ENCODE peak calls at places on chromosome 20, in five cellular contexts. W, D, Q, N and I are unnamed samples.
A peak's percentile ranks its signal among the peaks of the same experiment; 100 is the strongest.

GRCh38 chr20:42378826-42379225 is 760.6 kb upstream of the CHD6 start:
- DNase-seq in Q (no peak), D (no peak), N (no peak), W (no peak), I (no peak)

GRCh38 chr20:21315138-21315537 is 12.0 kb downstream of the XRN2 start:
- DNase-seq in N (peak; percentile 78), D (no peak), W (peak; percentile 92), Q (no peak), I (peak; percentile 19)

GRCh38 chr20:36969050-36969449 is 17.5 kb upstream of the SAMHD1 start:
- DNase-seq in N (no peak), D (no peak), W (no peak), Q (no peak), I (no peak)

GRCh38 chr20:3679749-3680700 is 1.8 kb downstream of the ADAM33 start:
- DNase-seq in Q (peak; percentile 59), D (no peak), W (peak; percentile 91), N (peak; percentile 48), I (no peak)

GRCh38 chr20:36825374-36826104 is 50.4 kb upstream of the TLDC2 start:
- DNase-seq in D (no peak), Q (peak; percentile 96), W (no peak), N (no peak), I (no peak)

GRCh38 chr20:63290677-63291472 is 2.1 kb upstream of the COL20A1 start:
- DNase-seq in N (peak; percentile 11), W (peak; percentile 70), D (peak; percentile 13), Q (peak; percentile 95), I (peak; percentile 51)

GRCh38 chr20:64107736-64108457 is 532 bp upstream of the NPBWR2 start:
- DNase-seq in W (no peak), Q (no peak), N (no peak), D (no peak), I (peak; percentile 50)

GRCh38 chr20:54633374-54633773 is 158.0 kb downstream of the DOK5 start:
- DNase-seq in N (no peak), W (no peak), Q (no peak), D (no peak), I (no peak)

GRCh38 chr20:64164123-64164836 is at the start of gene MYT1:
- DNase-seq in Q (peak; percentile 81), W (no peak), N (no peak), D (no peak), I (no peak)

GRCh38 chr20:51422912-51423667 is 119.4 kb downstream of the NFATC2 start:
- DNase-seq in Q (no peak), D (no peak), W (no peak), N (no peak), I (no peak)

GRCh38 chr20:56362833-56363413 is 4.1 kb downstream of the FAM210B start:
- DNase-seq in D (no peak), W (peak; percentile 46), N (peak; percentile 16), Q (no peak), I (no peak)

DNA sequence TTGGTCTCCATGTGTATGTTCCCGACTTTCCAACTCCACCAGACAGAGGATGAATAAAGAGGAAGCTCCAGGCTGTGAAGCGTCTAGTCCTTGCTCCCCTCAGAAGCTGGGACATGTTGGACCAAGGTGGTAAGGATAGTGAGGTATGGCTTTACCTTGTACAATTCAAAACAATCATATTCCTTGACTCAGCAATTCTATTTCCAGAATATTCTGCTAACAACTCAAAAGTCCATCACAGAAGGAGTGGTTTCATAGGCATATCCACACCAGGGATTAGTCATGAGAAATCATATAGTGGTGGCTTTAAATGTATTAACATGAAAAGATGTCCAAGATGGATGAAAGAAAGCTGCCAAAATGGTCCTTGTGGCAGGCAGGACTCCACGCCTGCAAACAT is 19.8 kb downstream of the FKBP1A start:
- DNase-seq in Q (no peak), W (no peak), N (no peak), D (no peak), I (no peak)
- H3K36me3 ChIP-seq in Q (peaks cover 23% of the 10 kb centered on the region), W (peaks cover 5% of the 10 kb centered on the region), N (peaks cover 19% of the 10 kb centered on the region), D (peaks cover 39% of the 10 kb centered on the region), I (peaks cover 84% of the 10 kb centered on the region)

DNA sequence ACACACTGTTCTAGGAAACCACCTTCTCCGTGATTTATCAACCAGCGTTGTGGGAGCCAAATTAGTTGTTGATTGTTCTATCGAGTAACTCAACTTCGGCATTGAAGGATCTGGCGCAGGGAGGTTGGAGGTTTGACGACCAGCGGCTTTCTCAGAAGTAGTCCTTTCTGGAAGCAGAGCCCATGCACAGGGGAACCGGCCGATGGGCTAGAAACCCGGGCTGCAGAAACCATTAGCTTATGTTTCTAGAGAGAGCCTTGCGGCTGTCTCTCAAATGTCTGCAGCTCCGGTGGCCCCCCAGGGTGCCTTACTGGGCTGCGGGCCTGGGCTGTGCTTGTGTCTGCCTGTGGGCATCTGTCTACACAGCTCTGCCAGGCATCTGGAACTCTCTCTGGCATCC is 81.9 kb downstream of the EDN3 start:
- DNase-seq in N (no peak), W (no peak), D (no peak), Q (no peak), I (no peak)
- H4K20me1 ChIP-seq in N (no peaks in the 10 kb centered on the region), W (no peaks in the 10 kb centered on the region), D (no peaks in the 10 kb centered on the region), Q (no peaks in the 10 kb centered on the region), I (no peaks in the 10 kb centered on the region)

GRCh38 chr20:20064303-20064702 is 12.0 kb downstream of the CFAP61 start:
- DNase-seq in W (peak; percentile 36), Q (no peak), N (no peak), D (no peak), I (no peak)

GRCh38 chr20:20065366-20065765 is 13.0 kb downstream of the CFAP61 start:
- DNase-seq in Q (no peak), D (no peak), N (no peak), W (no peak), I (no peak)

DNA sequence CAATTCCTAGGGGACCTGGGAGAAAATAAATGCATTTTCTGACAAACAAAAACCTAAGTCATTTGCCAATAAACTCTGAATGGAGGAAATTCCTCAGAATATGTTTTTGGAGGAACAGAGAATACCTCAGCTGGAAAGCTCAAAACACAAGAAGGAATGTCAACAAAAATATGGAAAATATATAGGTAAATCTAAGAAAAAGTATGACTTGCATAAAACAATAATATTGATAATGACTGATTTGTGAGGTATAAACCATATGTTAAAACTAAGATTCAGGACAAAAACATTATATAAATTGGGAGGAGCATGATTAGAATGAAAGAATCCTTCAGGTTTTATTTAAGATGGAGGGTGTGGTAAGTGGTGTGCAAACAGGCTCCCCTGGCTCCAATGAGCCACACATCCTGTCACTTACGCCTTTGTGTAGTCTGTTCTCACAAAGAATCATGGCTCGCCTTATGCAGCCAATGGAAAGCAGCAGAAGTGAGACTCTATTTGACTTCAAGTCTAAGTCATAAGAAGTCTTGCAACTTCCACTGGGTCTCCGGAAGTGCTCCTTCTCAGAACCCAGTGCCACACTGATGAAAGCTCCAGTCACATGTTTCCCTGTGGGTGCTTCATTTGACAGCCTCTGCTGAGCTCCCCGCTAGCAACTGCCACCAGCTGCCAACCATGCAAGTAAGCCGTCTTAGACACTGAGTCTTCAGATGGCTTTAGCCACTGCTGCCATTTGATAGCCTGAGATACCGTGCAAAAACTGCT is 8.1 kb downstream of the CFAP61 start:
- DNase-seq in D (no peak), Q (no peak), N (no peak), W (no peak), I (peak; percentile 19)
- H2AFZ ChIP-seq in D (no peak overlapping the region), Q (no peak overlapping the region), N (no peak overlapping the region), W (no peak overlapping the region), I (peak overlapping the region; percentile 18)

GRCh38 chr20:44491635-44492395 is 16.1 kb downstream of the TTPAL start:
- DNase-seq in D (no peak), N (peak; percentile 67), Q (no peak), W (peak; percentile 89), I (no peak)

GRCh38 chr20:44489223-44489622 is 13.5 kb downstream of the TTPAL start:
- DNase-seq in D (no peak), Q (no peak), W (no peak), N (no peak), I (no peak)

GRCh38 chr20:44489931-44490330 is 14.3 kb downstream of the TTPAL start:
- DNase-seq in D (no peak), Q (no peak), W (no peak), N (no peak), I (no peak)

GRCh38 chr20:44485830-44486198 is 10.1 kb downstream of the TTPAL start:
- DNase-seq in D (no peak), W (no peak), N (no peak), Q (no peak), I (no peak)

DNA sequence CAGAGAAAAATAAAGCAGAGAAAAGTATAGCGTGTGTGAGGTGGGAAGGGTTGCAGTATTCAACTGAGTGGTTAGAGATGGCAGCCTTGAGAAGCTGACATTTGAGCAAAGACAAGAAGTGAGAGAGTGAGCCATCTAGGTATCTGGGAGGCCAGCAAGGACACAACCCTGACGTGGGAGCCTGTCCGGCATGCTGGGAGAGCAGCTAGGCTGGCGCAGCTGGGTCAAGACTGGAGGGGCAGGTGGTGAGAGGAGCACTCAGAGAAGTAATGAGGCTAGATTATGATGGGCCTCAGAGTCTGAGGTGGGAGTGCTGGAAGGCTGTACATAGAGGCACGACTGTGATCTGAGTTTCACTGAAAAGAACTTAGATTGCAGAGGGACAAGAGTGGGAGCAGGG is 12.9 kb downstream of the TTPAL start:
- DNase-seq in N (no peak), W (no peak), D (no peak), Q (no peak), I (no peak)
- H3K36me3 ChIP-seq in N (peaks cover 33% of the 10 kb centered on the region), W (peaks cover 38% of the 10 kb centered on the region), D (peaks cover 19% of the 10 kb centered on the region), Q (peaks cover 60% of the 10 kb centered on the region), I (peaks cover 92% of the 10 kb centered on the region)

DNA sequence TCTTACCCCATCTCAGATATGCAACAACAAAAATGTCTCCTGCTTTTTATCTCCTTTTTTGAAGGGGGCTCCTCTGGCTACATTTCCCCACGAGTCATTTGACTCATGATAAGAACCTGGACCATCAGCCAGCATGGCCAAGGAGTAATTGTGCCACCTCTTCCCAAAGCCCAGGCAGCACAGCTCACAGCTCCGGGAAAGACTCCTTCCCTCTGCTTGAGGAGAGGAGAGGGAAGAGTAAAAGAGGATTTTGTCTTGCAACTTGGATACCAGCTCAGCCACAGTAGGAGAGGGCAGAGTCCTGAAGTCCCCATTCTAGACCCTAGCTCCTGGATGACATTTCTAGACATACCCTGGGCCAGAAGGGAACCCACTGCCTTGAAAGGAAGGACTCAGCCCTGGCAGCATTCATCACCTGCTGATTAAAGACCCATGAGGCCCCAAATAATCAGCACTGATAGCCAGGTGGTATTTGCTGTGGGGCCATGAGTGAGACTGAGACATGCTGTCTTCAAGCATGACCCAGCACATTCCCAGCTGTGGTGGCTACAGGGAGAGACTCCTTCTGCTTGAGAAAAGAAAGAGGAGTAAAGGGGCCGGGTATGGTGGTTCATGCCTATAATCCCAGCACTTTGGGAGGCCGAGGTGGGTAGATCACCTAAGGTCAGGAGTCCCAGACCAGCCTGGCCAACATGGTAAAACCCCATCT is 28.3 kb downstream of the NCOA6 start:
- DNase-seq in W (no peak), N (no peak), D (no peak), Q (no peak), I (no peak)
- H4K20me1 ChIP-seq in W (peaks cover 10% of the 10 kb centered on the region), N (peaks cover 54% of the 10 kb centered on the region), D (no peaks in the 10 kb centered on the region), Q (peaks cover 71% of the 10 kb centered on the region), I (no peaks in the 10 kb centered on the region)

GRCh38 chr20:57544838-57545564 is 15.9 kb upstream of the PCK1 start:
- DNase-seq in W (no peak), Q (no peak), N (no peak), D (no peak), I (no peak)
- H2AFZ ChIP-seq in W (no peak overlapping the region), Q (no peak overlapping the region), N (no peak overlapping the region), D (no peak overlapping the region), I (no peak overlapping the region)